ENCODE peak calls at places on chromosomes 12 and 14, in seven cellular contexts. J is endothelial cell of umbilical vein, D is WTC11, F is heart right ventricle, W is lower leg skin, A is tibial nerve, P is astrocyte of the cerebellum. Y is an unnamed sample.

GRCh38 chr12:71159260-71159659 is 1.5 kb upstream of the TSPAN8 start:
- DNase-seq in A (no peak), J (no peak), W (no peak), D (no peak), F (no peak), P (no peak), Y (no peak)

GRCh38 chr12:105754313-105754712 is 384.4 kb downstream of the NUAK1 start:
- DNase-seq in D (no peak), J (no peak), A (no peak), F (no peak), W (no peak), P (no peak), Y (no peak)

GRCh38 chr14:38211258-38211735 is 3.6 kb downstream of the SSTR1 start:
- DNase-seq in J (no peak), P (no peak), D (peak), A (no peak), W (no peak), F (no peak), Y (no peak)

GRCh38 chr12:90152897-90153624 is 444.4 kb upstream of the ATP2B1 start:
- DNase-seq in F (no peak), J (no peak), D (peak), A (no peak), W (no peak), P (no peak), Y (no peak)

GRCh38 chr12:88946377-88946997 is 366.2 kb upstream of the KITLG start:
- DNase-seq in W (peak), A (no peak), F (no peak), P (peak), J (peak), D (no peak), Y (no peak)

GRCh38 chr14:22699801-22700564 is 55.8 kb upstream of the OR6J1 start:
- DNase-seq in A (no peak), W (no peak), P (no peak), D (no peak), J (peak), F (no peak), Y (no peak)

GRCh38 chr12:128165387-128165786 is 101.6 kb upstream of the TMEM132C start:
- DNase-seq in A (no peak), J (no peak), P (no peak), D (no peak), W (no peak), F (no peak), Y (no peak)

GRCh38 chr12:114762490-114763110 is 78.6 kb upstream of the TBX3 start:
- DNase-seq in J (no peak), A (no peak), F (peak), W (no peak), D (no peak), P (no peak), Y (no peak)

GRCh38 chr12:6745751-6746525 is 7.0 kb downstream of the MLF2 start:
- DNase-seq in A (no peak), D (no peak), F (no peak), P (no peak), W (no peak), J (no peak), Y (no peak)

GRCh38 chr12:22670762-22671161 is 45.8 kb downstream of the ETNK1 start:
- DNase-seq in P (no peak), D (no peak), A (no peak), W (no peak), F (no peak), J (peak), Y (no peak)

GRCh38 chr12:111056618-111057521 is 136.5 kb upstream of the MYL2 start:
- DNase-seq in F (no peak), J (no peak), P (no peak), D (no peak), W (peak), A (no peak), Y (peak)

GRCh38 chr14:104249092-104249491 is 110.7 kb downstream of the KIF26A start:
- DNase-seq in A (no peak), D (no peak), J (no peak), W (no peak), F (no peak), P (no peak), Y (no peak)

GRCh38 chr14:66069830-66070541 is 416.2 kb upstream of the CCDC196 start:
- DNase-seq in A (no peak), W (no peak), F (no peak), D (no peak), J (no peak), P (no peak), Y (no peak)

GRCh38 chr14:64760146-64760755 is 56.0 kb downstream of the PLEKHG3 start:
- DNase-seq in D (peak), P (no peak), A (no peak), W (no peak), F (peak), J (peak), Y (peak)

GRCh38 chr12:49044660-49045059 is 15.9 kb downstream of the KMT2D start:
- DNase-seq in J (no peak), P (no peak), A (no peak), F (no peak), D (no peak), W (no peak), Y (no peak)

GRCh38 chr12:51307655-51308593 is 16.1 kb downstream of the BIN2 start:
- DNase-seq in W (no peak), J (peak), P (peak), A (no peak), F (no peak), D (no peak), Y (no peak)

GRCh38 chr12:81492131-81492720 is 266.9 kb downstream of the PPFIA2 start:
- DNase-seq in F (no peak), P (peak), J (no peak), W (no peak), A (no peak), D (no peak), Y (no peak)

DNA sequence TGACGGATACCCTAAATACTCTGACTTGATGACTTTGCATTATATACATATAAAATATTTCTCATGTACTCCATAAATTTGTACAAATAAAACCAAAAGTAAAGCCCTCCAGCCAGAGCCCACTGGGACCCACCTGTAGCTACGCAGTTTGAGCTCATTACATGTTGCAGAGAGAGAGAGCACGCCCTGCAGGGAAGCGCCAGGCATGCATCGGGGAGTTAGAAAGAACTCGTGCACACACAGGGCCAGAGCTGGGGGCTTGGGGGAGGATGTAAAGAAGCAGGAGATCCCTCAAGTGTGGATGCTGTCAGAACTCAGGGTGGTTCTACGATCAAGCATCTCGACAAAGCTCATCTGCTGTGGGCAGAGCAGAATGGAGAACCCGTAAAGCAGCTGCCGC is 178.5 kb upstream of the RTL1 start:
- DNase-seq in F (no peak), W (no peak), D (peak), A (no peak), P (no peak), J (no peak), Y (peak)
- TF ChIP-seq CTCF in F (no peak), W (no peak), D (no peak), A (no peak), P (no peak), J (no peak), Y (no peak)

GRCh38 chr12:119036878-119037493 is 55.6 kb downstream of the SRRM4 start:
- DNase-seq in D (peak), J (no peak), W (no peak), F (no peak), A (no peak), P (no peak), Y (no peak)
- TF ChIP-seq CTCF in D (peak), J (peak), W (no peak), F (peak), A (peak), P (peak), Y (peak)

GRCh38 chr12:96015672-96016071 is 19.5 kb upstream of the HAL start:
- DNase-seq in W (no peak), P (peak), F (no peak), J (peak), A (no peak), D (peak), Y (no peak)
- TF ChIP-seq CTCF in W (no peak), P (peak), F (peak), J (peak), A (peak), D (no peak), Y (no peak)

GRCh38 chr14:31205681-31206535 is 1.7 kb downstream of the HECTD1 start:
- DNase-seq in P (no peak), W (no peak), A (no peak), J (peak), F (no peak), D (no peak), Y (no peak)
- TF ChIP-seq CTCF in P (no peak), W (no peak), A (no peak), J (no peak), F (no peak), D (no peak), Y (no peak)

DNA sequence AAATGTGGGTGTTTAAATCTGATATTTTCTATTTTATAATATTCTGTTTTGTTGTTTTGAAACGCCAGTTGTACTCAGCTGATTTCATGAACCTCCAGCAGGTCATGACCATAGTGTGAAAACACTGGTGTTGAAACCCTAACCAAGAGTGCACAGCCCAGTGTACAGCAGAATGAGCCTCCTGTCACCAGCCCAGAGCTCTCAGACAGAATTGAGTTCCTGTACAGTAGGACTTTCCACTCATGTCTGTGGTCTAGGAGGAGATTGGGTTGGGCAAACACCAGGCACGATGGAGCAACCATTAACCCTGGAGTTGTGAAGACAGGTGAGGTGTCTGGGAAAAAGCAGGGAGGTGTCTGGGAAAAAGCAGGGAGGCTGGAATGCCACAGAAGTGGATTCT is 908.8 kb downstream of the VRK1 start:
- DNase-seq in D (no peak), A (no peak), J (no peak), F (no peak), P (no peak), W (no peak), Y (peak)
- TF ChIP-seq CTCF in D (no peak), A (no peak), J (no peak), F (no peak), P (no peak), W (no peak), Y (no peak)

GRCh38 chr14:23729720-23730387 is 93.7 kb downstream of the DHRS2 start:
- DNase-seq in A (no peak), W (no peak), D (no peak), J (no peak), F (no peak), P (no peak), Y (no peak)
- TF ChIP-seq CTCF in A (no peak), W (no peak), D (peak), J (no peak), F (no peak), P (no peak), Y (no peak)

GRCh38 chr14:95850429-95850828 is 26.2 kb upstream of the TUNAR start:
- DNase-seq in P (no peak), A (no peak), W (no peak), D (no peak), F (no peak), J (no peak), Y (no peak)

GRCh38 chr14:95849761-95850160 is 26.9 kb upstream of the TUNAR start:
- DNase-seq in P (no peak), J (no peak), D (no peak), A (no peak), W (no peak), F (no peak), Y (no peak)

GRCh38 chr14:95858893-95859292 is 17.7 kb upstream of the TUNAR start:
- DNase-seq in J (no peak), A (no peak), W (no peak), P (no peak), F (no peak), D (no peak), Y (no peak)

GRCh38 chr14:95855606-95856005 is 21.0 kb upstream of the TUNAR start:
- DNase-seq in J (no peak), D (no peak), W (no peak), P (no peak), F (no peak), A (no peak), Y (no peak)
- TF ChIP-seq CTCF in J (no peak), D (no peak), W (no peak), P (no peak), F (no peak), A (no peak), Y (no peak)

Y was measured in natural killer cell.